ENCODE peak calls at places on chromosome 18, in ten cellular contexts. One of them, this sample, is unnamed.

GRCh38 chr18:70464343-70465114 is 175.7 kb downstream of the SOCS6 start:
- DNase-seq in pancreas: peak; percentile 71
- DNase-seq in RKO: peak; percentile 18
- DNase-seq in stomach: peak; percentile 73
- DNase-seq in GM12865: peak; percentile 59
- DNase-seq in mesothelial cell of epicardium: peak; percentile 77
- DNase-seq in astrocyte of the cerebellum: peak; percentile 37
- DNase-seq in RWPE2: no peak
- DNase-seq in H54: peak; percentile 54
- DNase-seq in body of pancreas: peak; percentile 71
- DNase-seq in this sample: peak; percentile 64

GRCh38 chr18:54480616-54481015 is 110.4 kb upstream of the DYNAP start:
- DNase-seq in astrocyte of the cerebellum: no peak
- DNase-seq in GM12865: no peak
- DNase-seq in H54: no peak
- DNase-seq in mesothelial cell of epicardium: no peak
- DNase-seq in RWPE2: no peak
- DNase-seq in stomach: no peak
- DNase-seq in body of pancreas: no peak
- DNase-seq in pancreas: no peak
- DNase-seq in RKO: no peak
- DNase-seq in this sample: no peak

GRCh38 chr18:48479531-48479930 is 59.3 kb upstream of the CTIF start:
- DNase-seq in pancreas: no peak
- DNase-seq in RWPE2: no peak
- DNase-seq in H54: no peak
- DNase-seq in RKO: no peak
- DNase-seq in GM12865: no peak
- DNase-seq in astrocyte of the cerebellum: no peak
- DNase-seq in mesothelial cell of epicardium: no peak
- DNase-seq in body of pancreas: no peak
- DNase-seq in stomach: no peak
- DNase-seq in this sample: no peak

GRCh38 chr18:60980422-60981005 is 352.7 kb upstream of the CDH20 start:
- DNase-seq in pancreas: no peak
- DNase-seq in stomach: no peak
- DNase-seq in H54: no peak
- DNase-seq in RWPE2: no peak
- DNase-seq in body of pancreas: no peak
- DNase-seq in astrocyte of the cerebellum: no peak
- DNase-seq in RKO: no peak
- DNase-seq in GM12865: no peak
- DNase-seq in mesothelial cell of epicardium: no peak
- DNase-seq in this sample: no peak

GRCh38 chr18:32271649-32272324 is 81.9 kb downstream of the MEP1B start:
- DNase-seq in pancreas: no peak
- DNase-seq in body of pancreas: peak; percentile 29
- DNase-seq in mesothelial cell of epicardium: no peak
- DNase-seq in RKO: peak; percentile 55
- DNase-seq in GM12865: peak; percentile 38
- DNase-seq in RWPE2: no peak
- DNase-seq in astrocyte of the cerebellum: peak; percentile 23
- DNase-seq in H54: peak; percentile 6
- DNase-seq in stomach: no peak
- DNase-seq in this sample: peak; percentile 49

GRCh38 chr18:45658756-45659155 is 43.5 kb downstream of the SLC14A2 start:
- DNase-seq in body of pancreas: no peak
- DNase-seq in astrocyte of the cerebellum: no peak
- DNase-seq in stomach: no peak
- DNase-seq in RWPE2: no peak
- DNase-seq in RKO: peak; percentile 8
- DNase-seq in GM12865: no peak
- DNase-seq in mesothelial cell of epicardium: no peak
- DNase-seq in pancreas: no peak
- DNase-seq in H54: no peak
- DNase-seq in this sample: no peak

GRCh38 chr18:7977897-7978296 is 410.8 kb downstream of the PTPRM start:
- DNase-seq in RWPE2: no peak
- DNase-seq in body of pancreas: no peak
- DNase-seq in stomach: no peak
- DNase-seq in GM12865: no peak
- DNase-seq in RKO: no peak
- DNase-seq in H54: no peak
- DNase-seq in pancreas: no peak
- DNase-seq in astrocyte of the cerebellum: no peak
- DNase-seq in mesothelial cell of epicardium: no peak
- DNase-seq in this sample: no peak

GRCh38 chr18:53796042-53796729 is 428.3 kb downstream of the MBD2 start:
- DNase-seq in mesothelial cell of epicardium: no peak
- DNase-seq in RKO: peak; percentile 76
- DNase-seq in pancreas: no peak
- DNase-seq in body of pancreas: no peak
- DNase-seq in astrocyte of the cerebellum: peak; percentile 80
- DNase-seq in stomach: no peak
- DNase-seq in RWPE2: no peak
- DNase-seq in H54: peak; percentile 1
- DNase-seq in GM12865: peak; percentile 37
- DNase-seq in this sample: no peak

GRCh38 chr18:45806226-45806625 is 19.2 kb upstream of the SIGLEC15 start:
- DNase-seq in stomach: no peak
- DNase-seq in body of pancreas: no peak
- DNase-seq in astrocyte of the cerebellum: no peak
- DNase-seq in RWPE2: no peak
- DNase-seq in H54: no peak
- DNase-seq in RKO: no peak
- DNase-seq in pancreas: no peak
- DNase-seq in GM12865: no peak
- DNase-seq in mesothelial cell of epicardium: no peak
- DNase-seq in this sample: no peak

GRCh38 chr18:39571511-39571910 is 2005.9 kb upstream of the CELF4 start:
- DNase-seq in H54: no peak
- DNase-seq in astrocyte of the cerebellum: peak; percentile 9
- DNase-seq in GM12865: peak; percentile 9
- DNase-seq in pancreas: no peak
- DNase-seq in mesothelial cell of epicardium: no peak
- DNase-seq in stomach: no peak
- DNase-seq in body of pancreas: no peak
- DNase-seq in RWPE2: no peak
- DNase-seq in RKO: peak; percentile 8
- DNase-seq in this sample: peak; percentile 2